ENCODE peak calls at places on chromosome 9, in seven cellular contexts. J is SW480; U is AG20443; O is ovary; I is AG09309; R is amniotic stem cell; P is CD4-positive, CD25-positive, alpha-beta regulatory T cell. Y is an unnamed sample.

GRCh38 chr9:70052768-70053167 is 9.1 kb downstream of the MAMDC2 start:
- DNase-seq in J (no peak), U (no peak), O (no peak), I (no peak), R (no peak), P (no peak), Y (no peak)

GRCh38 chr9:100359057-100359456 is 6.3 kb upstream of the TEX10 start:
- DNase-seq in J (no peak), U (no peak), O (no peak), I (no peak), R (no peak), P (no peak), Y (no peak)

GRCh38 chr9:91682806-91683205 is 259.2 kb upstream of the NFIL3 start:
- DNase-seq in J (no peak), U (peak), O (no peak), I (peak), R (no peak), P (no peak), Y (no peak)

GRCh38 chr9:79224672-79225433 is 346.9 kb upstream of the TLE4 start:
- DNase-seq in J (no peak), U (peak), O (no peak), I (peak), R (peak), P (no peak), Y (peak)

GRCh38 chr9:2502760-2503159 is 118.8 kb upstream of the VLDLR start:
- DNase-seq in J (no peak), U (peak), O (no peak), I (no peak), R (no peak), P (no peak), Y (no peak)

GRCh38 chr9:133842721-133843227 is 104.6 kb upstream of the SARDH start:
- DNase-seq in J (no peak), U (no peak), O (no peak), I (no peak), R (no peak), P (no peak), Y (no peak)

GRCh38 chr9:129987047-129987446 is 55.9 kb downstream of the FNBP1 start:
- DNase-seq in J (no peak), U (no peak), O (no peak), I (no peak), R (no peak), P (no peak), Y (no peak)

GRCh38 chr9:35908484-35909125 is 685 bp upstream of the SPAAR start:
- DNase-seq in J (no peak), U (peak), O (no peak), I (no peak), R (no peak), P (no peak), Y (no peak)

GRCh38 chr9:70601000-70601929 is 186.8 kb upstream of the KLF9 start:
- DNase-seq in J (peak), U (peak), O (peak), I (peak), R (peak), P (no peak), Y (peak)

GRCh38 chr9:32456564-32456963 is 69.4 kb downstream of the RIGI start:
- DNase-seq in J (no peak), U (peak), O (no peak), I (no peak), R (no peak), P (no peak), Y (no peak)

GRCh38 chr9:113541019-113541900 is 77.7 kb downstream of the RGS3 start:
- DNase-seq in J (peak), U (peak), O (peak), I (no peak), R (no peak), P (no peak), Y (peak)

GRCh38 chr9:108093773-108094675 is 604.5 kb upstream of the KLF4 start:
- DNase-seq in J (peak), U (peak), O (no peak), I (no peak), R (no peak), P (no peak), Y (peak)

GRCh38 chr9:4011062-4011461 is 288.8 kb downstream of the GLIS3 start:
- DNase-seq in J (no peak), U (no peak), O (no peak), I (no peak), R (no peak), P (no peak), Y (peak)

GRCh38 chr9:132187006-132187760 is 25.3 kb downstream of the NTNG2 start:
- DNase-seq in J (no peak), U (no peak), O (no peak), I (no peak), R (no peak), P (no peak), Y (no peak)

GRCh38 chr9:93670208-93671029 is 94.0 kb downstream of the PHF2 start:
- DNase-seq in J (no peak), U (peak), O (peak), I (no peak), R (no peak), P (no peak), Y (no peak)

GRCh38 chr9:68942790-68943189 is 71.1 kb downstream of the PRKACG start:
- DNase-seq in J (no peak), U (no peak), O (no peak), I (no peak), R (no peak), P (no peak), Y (no peak)

GRCh38 chr9:536597-537511 is 304.6 kb upstream of the DMRT1 start:
- DNase-seq in J (no peak), U (no peak), O (no peak), I (no peak), R (no peak), P (no peak), Y (peak)

GRCh38 chr9:92727716-92728700 is 36.6 kb downstream of the BICD2 start:
- DNase-seq in J (no peak), U (no peak), O (no peak), I (no peak), R (no peak), P (no peak), Y (no peak)

GRCh38 chr9:70255521-70255920 is 3.3 kb upstream of the SMC5 start:
- DNase-seq in J (no peak), U (peak), O (no peak), I (no peak), R (no peak), P (no peak), Y (no peak)

GRCh38 chr9:80552931-80553330 is 981.2 kb downstream of the TLE4 start:
- DNase-seq in J (no peak), U (no peak), O (no peak), I (no peak), R (no peak), P (no peak), Y (no peak)

GRCh38 chr9:2276296-2276695 is 261.1 kb downstream of the SMARCA2 start:
- DNase-seq in J (no peak), U (no peak), O (no peak), I (no peak), R (no peak), P (no peak), Y (no peak)

GRCh38 chr9:114034663-114035062 is 43.4 kb downstream of the AMBP start:
- DNase-seq in J (no peak), U (peak), O (no peak), I (no peak), R (no peak), P (no peak), Y (no peak)

GRCh38 chr9:70639853-70640814 is 225.7 kb upstream of the KLF9 start:
- DNase-seq in J (peak), U (peak), O (no peak), I (peak), R (peak), P (no peak), Y (peak)

GRCh38 chr9:105901514-105902109 is 207.3 kb downstream of the TMEM38B start:
- DNase-seq in J (peak), U (peak), O (peak), I (no peak), R (no peak), P (no peak), Y (peak)

GRCh38 chr9:113715086-113715485 is 161.0 kb upstream of the ZNF618 start:
- DNase-seq in J (no peak), U (peak), O (no peak), I (no peak), R (no peak), P (no peak), Y (peak)

GRCh38 chr9:103530934-103531333 is 535.8 kb downstream of the CYLC2 start:
- DNase-seq in J (no peak), U (no peak), O (no peak), I (no peak), R (no peak), P (no peak), Y (no peak)

GRCh38 chr9:88319936-88320747 is 68.1 kb upstream of the SPIN1 start:
- DNase-seq in J (no peak), U (peak), O (no peak), I (no peak), R (no peak), P (no peak), Y (no peak)

GRCh38 chr9:93007529-93008058 is 50.9 kb upstream of the SUSD3 start:
- DNase-seq in J (no peak), U (no peak), O (no peak), I (no peak), R (no peak), P (no peak), Y (no peak)

GRCh38 chr9:100100268-100100667 is 1.2 kb downstream of the INVS start:
- DNase-seq in J (no peak), U (no peak), O (no peak), I (no peak), R (no peak), P (no peak), Y (no peak)

GRCh38 chr9:69996947-69997346 is 46.7 kb upstream of the MAMDC2 start:
- DNase-seq in J (no peak), U (no peak), O (no peak), I (no peak), R (no peak), P (no peak), Y (no peak)

GRCh38 chr9:13665418-13666066 is 386.1 kb upstream of the MPDZ start:
- DNase-seq in J (peak), U (peak), O (no peak), I (no peak), R (no peak), P (no peak), Y (peak)

GRCh38 chr9:91857831-91858669 is 92.0 kb downstream of the ROR2 start:
- DNase-seq in J (no peak), U (no peak), O (no peak), I (no peak), R (no peak), P (no peak), Y (no peak)

GRCh38 chr9:129125478-129125877 is 14.3 kb downstream of the PTPA start:
- DNase-seq in J (no peak), U (peak), O (no peak), I (peak), R (no peak), P (no peak), Y (no peak)

GRCh38 chr9:99178912-99179872 is 42.5 kb downstream of the ALG2 start:
- DNase-seq in J (no peak), U (no peak), O (no peak), I (no peak), R (no peak), P (no peak), Y (no peak)